ENCODE peak calls at places on chromosomes 13 and 19, in eight cellular contexts. One of them, this sample, is unnamed.

GRCh38 chr19:6219147-6219525 is 60.6 kb downstream of the MLLT1 start:
- DNase-seq in hypothalamus: no peak
- DNase-seq in 8988T: no peak
- DNase-seq in thoracic aorta: no peak
- DNase-seq in T-helper 9 cell: no peak
- DNase-seq in GM13977: no peak
- DNase-seq in NCI-H524: no peak
- DNase-seq in fibroblast of lung: no peak
- DNase-seq in this sample: no peak

GRCh38 chr13:49620170-49620621 is 8.1 kb upstream of the ARL11 start:
- DNase-seq in T-helper 9 cell: no peak
- DNase-seq in hypothalamus: no peak
- DNase-seq in GM13977: peak; percentile 69
- DNase-seq in fibroblast of lung: no peak
- DNase-seq in NCI-H524: no peak
- DNase-seq in thoracic aorta: no peak
- DNase-seq in 8988T: no peak
- DNase-seq in this sample: no peak

GRCh38 chr19:51259348-51260245 is 8.7 kb downstream of the SIGLECL1 start:
- DNase-seq in thoracic aorta: no peak
- DNase-seq in fibroblast of lung: no peak
- DNase-seq in GM13977: peak; percentile 60
- DNase-seq in NCI-H524: no peak
- DNase-seq in 8988T: no peak
- DNase-seq in T-helper 9 cell: no peak
- DNase-seq in hypothalamus: no peak
- DNase-seq in this sample: no peak

GRCh38 chr19:48928164-48929005 is 5.1 kb upstream of the DHDH start:
- DNase-seq in GM13977: no peak
- DNase-seq in thoracic aorta: no peak
- DNase-seq in T-helper 9 cell: no peak
- DNase-seq in 8988T: no peak
- DNase-seq in fibroblast of lung: peak; percentile 58
- DNase-seq in NCI-H524: no peak
- DNase-seq in hypothalamus: no peak
- DNase-seq in this sample: no peak

GRCh38 chr13:71254384-71254783 is 612.6 kb downstream of the DACH1 start:
- DNase-seq in 8988T: no peak
- DNase-seq in hypothalamus: no peak
- DNase-seq in fibroblast of lung: no peak
- DNase-seq in T-helper 9 cell: no peak
- DNase-seq in GM13977: no peak
- DNase-seq in NCI-H524: no peak
- DNase-seq in thoracic aorta: no peak
- DNase-seq in this sample: no peak

GRCh38 chr13:110616103-110617101 is 1.1 kb downstream of the NAXD start:
- DNase-seq in hypothalamus: no peak
- DNase-seq in NCI-H524: no peak
- DNase-seq in fibroblast of lung: peak; percentile 63
- DNase-seq in 8988T: no peak
- DNase-seq in thoracic aorta: peak; percentile 30
- DNase-seq in GM13977: peak; percentile 81
- DNase-seq in T-helper 9 cell: no peak
- DNase-seq in this sample: no peak

GRCh38 chr19:38392707-38393308 is 4.3 kb downstream of the SPRED3 start:
- DNase-seq in fibroblast of lung: peak; percentile 58
- DNase-seq in thoracic aorta: no peak
- DNase-seq in T-helper 9 cell: no peak
- DNase-seq in NCI-H524: no peak
- DNase-seq in hypothalamus: no peak
- DNase-seq in 8988T: no peak
- DNase-seq in GM13977: no peak
- DNase-seq in this sample: no peak

GRCh38 chr13:109725995-109726637 is 60.3 kb downstream of the IRS2 start:
- DNase-seq in fibroblast of lung: no peak
- DNase-seq in 8988T: no peak
- DNase-seq in GM13977: no peak
- DNase-seq in NCI-H524: no peak
- DNase-seq in thoracic aorta: no peak
- DNase-seq in hypothalamus: no peak
- DNase-seq in T-helper 9 cell: no peak
- DNase-seq in this sample: no peak

GRCh38 chr13:30019648-30020626 is 169.5 kb upstream of the UBL3 start:
- DNase-seq in NCI-H524: no peak
- DNase-seq in GM13977: no peak
- DNase-seq in fibroblast of lung: no peak
- DNase-seq in 8988T: no peak
- DNase-seq in T-helper 9 cell: no peak
- DNase-seq in hypothalamus: no peak
- DNase-seq in thoracic aorta: no peak
- DNase-seq in this sample: no peak

GRCh38 chr13:32881792-32882175 is 134.4 kb upstream of the KL start:
- DNase-seq in T-helper 9 cell: no peak
- DNase-seq in 8988T: no peak
- DNase-seq in fibroblast of lung: no peak
- DNase-seq in thoracic aorta: no peak
- DNase-seq in GM13977: no peak
- DNase-seq in hypothalamus: no peak
- DNase-seq in NCI-H524: no peak
- DNase-seq in this sample: no peak

GRCh38 chr19:12783226-12783848 is 7.9 kb upstream of the JUNB start:
- DNase-seq in T-helper 9 cell: no peak
- DNase-seq in thoracic aorta: no peak
- DNase-seq in fibroblast of lung: no peak
- DNase-seq in NCI-H524: no peak
- DNase-seq in 8988T: no peak
- DNase-seq in hypothalamus: no peak
- DNase-seq in GM13977: peak; percentile 73
- DNase-seq in this sample: no peak

GRCh38 chr13:92097337-92097903 is 699.0 kb downstream of the GPC5 start:
- DNase-seq in T-helper 9 cell: no peak
- DNase-seq in fibroblast of lung: peak; percentile 1
- DNase-seq in hypothalamus: no peak
- DNase-seq in GM13977: no peak
- DNase-seq in 8988T: no peak
- DNase-seq in thoracic aorta: no peak
- DNase-seq in NCI-H524: no peak
- DNase-seq in this sample: no peak

GRCh38 chr19:18291019-18291524 is 9.7 kb upstream of the JUND start:
- DNase-seq in 8988T: no peak
- DNase-seq in thoracic aorta: no peak
- DNase-seq in NCI-H524: no peak
- DNase-seq in T-helper 9 cell: no peak
- DNase-seq in GM13977: no peak
- DNase-seq in fibroblast of lung: no peak
- DNase-seq in hypothalamus: no peak
- DNase-seq in this sample: no peak